ENCODE peak calls at places on chromosomes 3 and 15, in four cellular contexts. One of them, this sample, is unnamed.

GRCh38 chr3:22606938-22607337 is 596.2 kb upstream of the UBE2E2 start:
- DNase-seq in left ventricle myocardium inferior: no peak
- DNase-seq in astrocyte of the spinal cord: no peak
- DNase-seq in transverse colon: no peak
- DNase-seq in this sample: no peak

GRCh38 chr3:13251166-13251892 is 168.8 kb downstream of the NUP210 start:
- DNase-seq in transverse colon: no peak
- DNase-seq in left ventricle myocardium inferior: no peak
- DNase-seq in astrocyte of the spinal cord: no peak
- DNase-seq in this sample: no peak

GRCh38 chr15:25772500-25772899 is 90.6 kb downstream of the ATP10A start:
- DNase-seq in transverse colon: no peak
- DNase-seq in astrocyte of the spinal cord: no peak
- DNase-seq in left ventricle myocardium inferior: no peak
- DNase-seq in this sample: no peak

GRCh38 chr3:28348286-28348636 is 260 bp upstream of the ZCWPW2 start:
- DNase-seq in transverse colon: no peak
- DNase-seq in astrocyte of the spinal cord: no peak
- DNase-seq in left ventricle myocardium inferior: no peak
- DNase-seq in this sample: no peak

GRCh38 chr3:78871048-78871447 is 896.8 kb downstream of the ROBO1 start:
- DNase-seq in astrocyte of the spinal cord: no peak
- DNase-seq in transverse colon: no peak
- DNase-seq in left ventricle myocardium inferior: no peak
- DNase-seq in this sample: no peak

GRCh38 chr15:64690008-64690407 is 85.4 kb downstream of the RBPMS2 start:
- DNase-seq in transverse colon: no peak
- DNase-seq in left ventricle myocardium inferior: no peak
- DNase-seq in astrocyte of the spinal cord: no peak
- DNase-seq in this sample: no peak

GRCh38 chr3:126448141-126448892 is 27.4 kb downstream of the ZXDC start:
- DNase-seq in astrocyte of the spinal cord: no peak
- DNase-seq in left ventricle myocardium inferior: no peak
- DNase-seq in transverse colon: no peak
- DNase-seq in this sample: no peak

GRCh38 chr3:192571197-192571791 is 156.0 kb downstream of the FGF12 start:
- DNase-seq in transverse colon: no peak
- DNase-seq in left ventricle myocardium inferior: peak
- DNase-seq in astrocyte of the spinal cord: peak
- DNase-seq in this sample: no peak

GRCh38 chr15:90947577-90948357 is 6.9 kb upstream of the RCCD1 start:
- DNase-seq in left ventricle myocardium inferior: no peak
- DNase-seq in astrocyte of the spinal cord: no peak
- DNase-seq in transverse colon: no peak
- DNase-seq in this sample: no peak

GRCh38 chr3:150377601-150378466 is 30.3 kb upstream of the TSC22D2 start:
- DNase-seq in transverse colon: no peak
- DNase-seq in astrocyte of the spinal cord: no peak
- DNase-seq in left ventricle myocardium inferior: no peak
- DNase-seq in this sample: no peak

GRCh38 chr3:41247590-41247989 is 48.3 kb downstream of the CTNNB1 start:
- DNase-seq in astrocyte of the spinal cord: no peak
- DNase-seq in transverse colon: no peak
- DNase-seq in left ventricle myocardium inferior: no peak
- DNase-seq in this sample: no peak

GRCh38 chr3:196232154-196232881 is 16.0 kb downstream of the SLC51A start:
- DNase-seq in astrocyte of the spinal cord: no peak
- DNase-seq in transverse colon: no peak
- DNase-seq in left ventricle myocardium inferior: no peak
- DNase-seq in this sample: no peak

DNA sequence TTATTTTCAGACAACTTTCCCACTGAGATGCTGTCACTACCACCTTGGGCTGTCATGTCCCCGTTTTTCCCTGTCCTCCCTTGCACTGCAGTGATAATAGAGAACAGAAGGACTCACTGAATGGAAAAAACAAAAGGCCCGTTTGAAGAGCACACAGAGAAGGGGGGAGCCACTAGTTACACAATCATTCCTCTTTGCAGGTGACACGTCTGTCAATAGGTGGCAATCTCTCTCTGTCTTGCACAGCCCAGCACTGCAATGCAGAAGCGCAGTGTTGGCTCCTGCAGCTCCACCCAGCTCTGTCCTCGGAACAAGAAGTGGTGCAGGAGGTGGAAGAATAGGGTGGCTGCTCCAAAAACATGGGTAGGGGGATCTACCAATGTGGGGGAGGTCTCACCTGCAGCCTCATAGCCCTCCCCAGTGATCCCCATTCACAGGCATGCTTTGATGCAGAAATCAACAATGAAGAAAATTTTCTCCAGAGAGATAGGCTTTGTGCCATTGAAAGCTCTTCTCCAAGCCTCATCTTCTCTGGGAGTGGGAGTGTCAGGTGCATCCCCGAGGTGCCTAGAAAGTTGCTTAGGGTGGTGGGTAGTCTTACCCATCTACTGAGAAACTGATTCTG is 31.8 kb downstream of the FSTL1 start:
- DNase-seq in astrocyte of the spinal cord: no peak
- DNase-seq in transverse colon: peak
- DNase-seq in left ventricle myocardium inferior: peak
- DNase-seq in this sample: peak
- TF ChIP-seq CTCF in astrocyte of the spinal cord: peak
- TF ChIP-seq CTCF in transverse colon: peak
- TF ChIP-seq CTCF in left ventricle myocardium inferior: peak
- TF ChIP-seq CTCF in this sample: no peak

GRCh38 chr3:184741798-184742675 is 30.2 kb upstream of the MAGEF1 start:
- DNase-seq in transverse colon: no peak
- DNase-seq in left ventricle myocardium inferior: no peak
- DNase-seq in astrocyte of the spinal cord: no peak
- DNase-seq in this sample: no peak
- TF ChIP-seq CTCF in transverse colon: no peak
- TF ChIP-seq CTCF in left ventricle myocardium inferior: no peak
- TF ChIP-seq CTCF in astrocyte of the spinal cord: peak
- TF ChIP-seq CTCF in this sample: no peak

GRCh38 chr15:88032787-88033186 is 223.8 kb downstream of the NTRK3 start:
- DNase-seq in left ventricle myocardium inferior: no peak
- DNase-seq in transverse colon: no peak
- DNase-seq in astrocyte of the spinal cord: no peak
- DNase-seq in this sample: no peak

GRCh38 chr15:88023956-88024355 is 232.6 kb downstream of the NTRK3 start:
- DNase-seq in astrocyte of the spinal cord: no peak
- DNase-seq in transverse colon: no peak
- DNase-seq in left ventricle myocardium inferior: no peak
- DNase-seq in this sample: no peak

GRCh38 chr15:88029696-88030095 is 226.8 kb downstream of the NTRK3 start:
- DNase-seq in transverse colon: no peak
- DNase-seq in astrocyte of the spinal cord: no peak
- DNase-seq in left ventricle myocardium inferior: no peak
- DNase-seq in this sample: no peak

GRCh38 chr15:88031461-88031860 is 225.1 kb downstream of the NTRK3 start:
- DNase-seq in left ventricle myocardium inferior: no peak
- DNase-seq in astrocyte of the spinal cord: no peak
- DNase-seq in transverse colon: no peak
- DNase-seq in this sample: no peak

DNA sequence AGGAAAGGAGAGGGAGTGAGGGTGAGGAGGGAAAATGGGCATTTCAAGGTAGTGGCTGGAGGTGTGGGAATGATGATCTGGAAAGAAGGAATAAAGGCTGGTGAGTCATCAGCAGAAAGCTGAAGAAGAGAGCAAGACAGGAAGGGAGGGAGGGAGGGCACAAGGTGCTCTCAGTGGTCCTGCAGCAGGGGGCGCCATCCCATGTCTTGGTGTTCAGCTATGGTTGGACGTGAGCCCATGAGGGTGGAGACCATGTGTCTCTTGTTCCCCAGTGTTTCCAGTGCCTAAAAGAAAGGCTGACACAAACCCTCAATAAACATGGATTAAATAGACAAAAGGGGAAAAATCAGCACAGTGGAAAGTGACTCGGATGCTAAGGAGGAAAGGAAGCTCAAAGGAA is 228.5 kb downstream of the NTRK3 start:
- DNase-seq in transverse colon: no peak
- DNase-seq in left ventricle myocardium inferior: no peak
- DNase-seq in astrocyte of the spinal cord: no peak
- DNase-seq in this sample: no peak
- TF ChIP-seq CTCF in transverse colon: no peak
- TF ChIP-seq CTCF in left ventricle myocardium inferior: no peak
- TF ChIP-seq CTCF in astrocyte of the spinal cord: no peak
- TF ChIP-seq CTCF in this sample: no peak

GRCh38 chr15:45122719-45123118 is 7.0 kb downstream of the DUOXA1 start:
- DNase-seq in astrocyte of the spinal cord: no peak
- DNase-seq in left ventricle myocardium inferior: no peak
- DNase-seq in transverse colon: no peak
- DNase-seq in this sample: no peak
- TF ChIP-seq CTCF in astrocyte of the spinal cord: no peak
- TF ChIP-seq CTCF in left ventricle myocardium inferior: no peak
- TF ChIP-seq CTCF in transverse colon: no peak
- TF ChIP-seq CTCF in this sample: no peak

DNA sequence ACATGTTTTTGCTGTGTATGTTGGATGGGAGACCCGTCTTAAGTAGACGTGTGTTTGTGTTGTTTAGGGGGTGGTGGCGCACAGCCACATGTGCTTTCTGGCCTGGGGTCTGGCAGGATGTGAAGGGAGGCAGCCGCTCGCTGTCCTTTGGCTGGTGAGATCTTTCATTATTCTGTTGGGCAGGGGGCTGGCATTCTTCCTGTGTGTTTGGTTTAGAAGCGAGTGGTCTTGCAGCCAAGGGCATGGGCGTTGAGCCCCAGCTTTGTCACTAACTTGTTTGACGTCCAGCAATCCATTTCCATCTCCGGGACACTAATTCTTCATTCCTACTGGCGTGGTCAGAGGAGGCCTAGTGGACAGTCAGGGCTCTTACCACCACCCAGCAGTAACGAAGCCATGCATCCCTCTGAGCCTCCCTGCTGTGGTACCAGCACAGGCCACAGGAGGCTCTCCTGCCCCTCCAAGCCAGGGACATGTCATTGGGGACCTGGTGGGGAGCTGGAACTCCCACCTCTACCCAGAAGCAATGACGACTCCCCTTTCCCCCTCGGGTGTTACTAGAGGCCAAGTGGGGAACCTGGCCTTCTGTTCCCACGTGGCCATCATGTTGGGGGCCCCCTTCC is 10.7 kb downstream of the THSD4 start:
- DNase-seq in transverse colon: no peak
- DNase-seq in astrocyte of the spinal cord: no peak
- DNase-seq in left ventricle myocardium inferior: no peak
- DNase-seq in this sample: peak
- TF ChIP-seq CTCF in transverse colon: no peak
- TF ChIP-seq CTCF in astrocyte of the spinal cord: peak
- TF ChIP-seq CTCF in left ventricle myocardium inferior: peak
- TF ChIP-seq CTCF in this sample: peak

This sample was measured in endothelial cell.